ENCODE peak calls at places on chromosomes 16 and 17, in eight cellular contexts. T is omental fat pad; O is GDM1; Q is H4; V is stimulated activated CD4-positive, alpha-beta T cell treated with anti-CD3 and anti-CD28 coated beads, Interleukin-2, amount 100 ng/mL, for 24 hours; U is iPS-NIHi11; F is PC-9; G is left ventricle myocardium inferior. J is an unnamed sample.
A peak's percentile ranks its signal among the peaks of the same experiment; 100 is the strongest.

GRCh38 chr16:19517424-19518089 is 4.3 kb downstream of the GDE1 start:
- DNase-seq in T (no peak), O (no peak), Q (peak; percentile 78), V (no peak), U (no peak), F (peak; percentile 96), G (no peak), J (peak; percentile 24)

GRCh38 chr17:67818110-67819002 is 6.9 kb upstream of the BPTF start:
- DNase-seq in T (no peak), O (no peak), Q (no peak), V (no peak), U (no peak), F (peak; percentile 44), G (no peak), J (no peak)

GRCh38 chr17:27381007-27381501 is 75.2 kb upstream of the KSR1 start:
- DNase-seq in T (peak; percentile 42), O (peak; percentile 23), Q (peak; percentile 39), V (peak; percentile 90), U (peak; percentile 94), F (no peak), G (peak; percentile 66), J (peak; percentile 83)

GRCh38 chr17:9095390-9095789 is 74.1 kb downstream of the NTN1 start:
- DNase-seq in T (no peak), O (no peak), Q (no peak), V (no peak), U (no peak), F (no peak), G (no peak), J (no peak)

GRCh38 chr17:81373536-81374160 is 21.6 kb upstream of the BAHCC1 start:
- DNase-seq in T (no peak), O (no peak), Q (no peak), V (no peak), U (no peak), F (no peak), G (no peak), J (no peak)

GRCh38 chr17:37179893-37180292 is 195.9 kb upstream of the C17orf78 start:
- DNase-seq in T (no peak), O (no peak), Q (no peak), V (no peak), U (no peak), F (peak; percentile 90), G (no peak), J (no peak)

GRCh38 chr17:59451706-59452105 is 113.7 kb upstream of the DHX40 start:
- DNase-seq in T (no peak), O (no peak), Q (no peak), V (no peak), U (no peak), F (peak; percentile 54), G (no peak), J (no peak)

GRCh38 chr17:72931635-72932034 is 160.9 kb downstream of the SLC39A11 start:
- DNase-seq in T (no peak), O (no peak), Q (no peak), V (no peak), U (no peak), F (no peak), G (no peak), J (no peak)

GRCh38 chr17:4420692-4421131 is 13.0 kb upstream of the SPNS3 start:
- DNase-seq in T (no peak), O (peak; percentile 77), Q (peak; percentile 60), V (peak; percentile 46), U (peak; percentile 86), F (peak; percentile 67), G (no peak), J (peak; percentile 82)

GRCh38 chr17:17350491-17351355 is 47.5 kb downstream of the NT5M start:
- DNase-seq in T (no peak), O (no peak), Q (no peak), V (no peak), U (peak; percentile 74), F (no peak), G (no peak), J (no peak)

GRCh38 chr16:56679813-56680212 is 2.5 kb upstream of the MT1X start:
- DNase-seq in T (no peak), O (no peak), Q (peak; percentile 49), V (no peak), U (no peak), F (peak; percentile 84), G (no peak), J (no peak)

GRCh38 chr16:76474048-76474447 is 196.8 kb downstream of the CNTNAP4 start:
- DNase-seq in T (no peak), O (no peak), Q (no peak), V (no peak), U (peak; percentile 20), F (no peak), G (no peak), J (no peak)

GRCh38 chr16:83717814-83718213 is 90.0 kb upstream of the HSBP1 start:
- DNase-seq in T (no peak), O (no peak), Q (peak; percentile 45), V (no peak), U (no peak), F (no peak), G (no peak), J (no peak)

GRCh38 chr16:23026777-23027362 is 122.4 kb downstream of the USP31 start:
- DNase-seq in T (no peak), O (no peak), Q (no peak), V (no peak), U (peak; percentile 84), F (no peak), G (no peak), J (no peak)

GRCh38 chr17:62017912-62018311 is 47.2 kb downstream of the MED13 start:
- DNase-seq in T (no peak), O (no peak), Q (no peak), V (no peak), U (no peak), F (no peak), G (no peak), J (no peak)

GRCh38 chr16:85768225-85768624 is 17.3 kb upstream of the C16orf74 start:
- DNase-seq in T (no peak), O (no peak), Q (no peak), V (no peak), U (no peak), F (no peak), G (no peak), J (no peak)